ENCODE peak calls at places on chromosome 9, in ten cellular contexts. One of them, this sample, is unnamed.

GRCh38 chr9:134617836-134618162 is 23.8 kb upstream of the COL5A1 start:
- DNase-seq in MCF 10A: no peak
- DNase-seq in epithelial cell of esophagus: no peak
- DNase-seq in SJSA1: no peak
- DNase-seq in GM10248: no peak
- DNase-seq in head of caudate nucleus: peak; percentile 7
- DNase-seq in DMS 273 treated with DMSO at 0.1 percent for 48 hours: no peak
- DNase-seq in HT1080: no peak
- DNase-seq in tibial nerve: no peak
- DNase-seq in brain microvascular endothelial cell: no peak
- DNase-seq in this sample: no peak

GRCh38 chr9:137972988-137973470 is 95.4 kb downstream of the CACNA1B start:
- DNase-seq in brain microvascular endothelial cell: no peak
- DNase-seq in tibial nerve: no peak
- DNase-seq in epithelial cell of esophagus: no peak
- DNase-seq in MCF 10A: no peak
- DNase-seq in head of caudate nucleus: no peak
- DNase-seq in SJSA1: peak; percentile 25
- DNase-seq in DMS 273 treated with DMSO at 0.1 percent for 48 hours: no peak
- DNase-seq in HT1080: no peak
- DNase-seq in GM10248: no peak
- DNase-seq in this sample: no peak

GRCh38 chr9:127586537-127586936 is 25.5 kb upstream of the STXBP1 start:
- DNase-seq in epithelial cell of esophagus: peak; percentile 83
- DNase-seq in HT1080: peak; percentile 66
- DNase-seq in GM10248: peak; percentile 78
- DNase-seq in SJSA1: peak; percentile 82
- DNase-seq in DMS 273 treated with DMSO at 0.1 percent for 48 hours: no peak
- DNase-seq in MCF 10A: peak; percentile 85
- DNase-seq in brain microvascular endothelial cell: peak; percentile 74
- DNase-seq in tibial nerve: peak; percentile 88
- DNase-seq in head of caudate nucleus: peak; percentile 78
- DNase-seq in this sample: peak; percentile 67

GRCh38 chr9:137656416-137656815 is 37.6 kb downstream of the EHMT1 start:
- DNase-seq in HT1080: no peak
- DNase-seq in tibial nerve: no peak
- DNase-seq in epithelial cell of esophagus: no peak
- DNase-seq in MCF 10A: no peak
- DNase-seq in head of caudate nucleus: no peak
- DNase-seq in SJSA1: no peak
- DNase-seq in DMS 273 treated with DMSO at 0.1 percent for 48 hours: no peak
- DNase-seq in GM10248: no peak
- DNase-seq in brain microvascular endothelial cell: no peak
- DNase-seq in this sample: no peak

GRCh38 chr9:123864291-123864690 is 65.6 kb downstream of the DENND1A start:
- DNase-seq in HT1080: no peak
- DNase-seq in SJSA1: no peak
- DNase-seq in head of caudate nucleus: no peak
- DNase-seq in MCF 10A: no peak
- DNase-seq in epithelial cell of esophagus: no peak
- DNase-seq in tibial nerve: no peak
- DNase-seq in DMS 273 treated with DMSO at 0.1 percent for 48 hours: no peak
- DNase-seq in GM10248: no peak
- DNase-seq in brain microvascular endothelial cell: no peak
- DNase-seq in this sample: no peak

GRCh38 chr9:83304686-83305085 is 233.5 kb downstream of the FRMD3 start:
- DNase-seq in epithelial cell of esophagus: no peak
- DNase-seq in head of caudate nucleus: peak; percentile 61
- DNase-seq in DMS 273 treated with DMSO at 0.1 percent for 48 hours: peak; percentile 52
- DNase-seq in MCF 10A: peak; percentile 39
- DNase-seq in brain microvascular endothelial cell: peak; percentile 53
- DNase-seq in tibial nerve: peak; percentile 86
- DNase-seq in GM10248: no peak
- DNase-seq in SJSA1: no peak
- DNase-seq in HT1080: no peak
- DNase-seq in this sample: no peak

GRCh38 chr9:28547469-28547981 is 974.2 kb upstream of the C9orf72 start:
- DNase-seq in HT1080: no peak
- DNase-seq in DMS 273 treated with DMSO at 0.1 percent for 48 hours: no peak
- DNase-seq in SJSA1: no peak
- DNase-seq in head of caudate nucleus: no peak
- DNase-seq in epithelial cell of esophagus: no peak
- DNase-seq in MCF 10A: peak; percentile 13
- DNase-seq in tibial nerve: no peak
- DNase-seq in brain microvascular endothelial cell: no peak
- DNase-seq in GM10248: no peak
- DNase-seq in this sample: no peak

GRCh38 chr9:105663914-105664313 is 1.7 kb downstream of the TAL2 start:
- DNase-seq in SJSA1: no peak
- DNase-seq in HT1080: no peak
- DNase-seq in tibial nerve: no peak
- DNase-seq in DMS 273 treated with DMSO at 0.1 percent for 48 hours: no peak
- DNase-seq in brain microvascular endothelial cell: no peak
- DNase-seq in epithelial cell of esophagus: no peak
- DNase-seq in MCF 10A: no peak
- DNase-seq in GM10248: no peak
- DNase-seq in head of caudate nucleus: no peak
- DNase-seq in this sample: no peak

GRCh38 chr9:111661802-111662491 is 542 bp downstream of the GNG10 start:
- DNase-seq in GM10248: peak; percentile 55
- DNase-seq in epithelial cell of esophagus: peak; percentile 21
- DNase-seq in tibial nerve: peak; percentile 8
- DNase-seq in head of caudate nucleus: peak; percentile 46
- DNase-seq in DMS 273 treated with DMSO at 0.1 percent for 48 hours: no peak
- DNase-seq in SJSA1: peak; percentile 43
- DNase-seq in brain microvascular endothelial cell: no peak
- DNase-seq in MCF 10A: peak; percentile 26
- DNase-seq in HT1080: peak; percentile 25
- DNase-seq in this sample: no peak

GRCh38 chr9:123281659-123282342 is 13.4 kb upstream of the STRBP start:
- DNase-seq in HT1080: no peak
- DNase-seq in epithelial cell of esophagus: no peak
- DNase-seq in MCF 10A: no peak
- DNase-seq in GM10248: no peak
- DNase-seq in DMS 273 treated with DMSO at 0.1 percent for 48 hours: no peak
- DNase-seq in head of caudate nucleus: no peak
- DNase-seq in SJSA1: no peak
- DNase-seq in tibial nerve: no peak
- DNase-seq in brain microvascular endothelial cell: no peak
- DNase-seq in this sample: no peak

GRCh38 chr9:16784002-16784401 is 86.5 kb downstream of the BNC2 start:
- DNase-seq in brain microvascular endothelial cell: no peak
- DNase-seq in tibial nerve: no peak
- DNase-seq in GM10248: no peak
- DNase-seq in DMS 273 treated with DMSO at 0.1 percent for 48 hours: no peak
- DNase-seq in HT1080: no peak
- DNase-seq in MCF 10A: no peak
- DNase-seq in SJSA1: no peak
- DNase-seq in epithelial cell of esophagus: no peak
- DNase-seq in head of caudate nucleus: no peak
- DNase-seq in this sample: no peak